ENCODE peak calls at places on chromosomes 7 and 10, in nine cellular contexts. D, Z, L, S, I, F, J, Q and E are unnamed samples.

GRCh38 chr7:2321020-2321419 is 6.8 kb upstream of the SNX8 start:
- DNase-seq in D (no peak), Z (no peak), L (no peak), S (no peak), I (no peak), F (no peak), J (no peak), Q (no peak), E (no peak)

GRCh38 chr7:31875424-31875823 is 188.4 kb downstream of the PPP1R17 start:
- DNase-seq in D (no peak), Z (no peak), L (peak), S (no peak), I (no peak), F (no peak), J (no peak), Q (no peak), E (no peak)

GRCh38 chr7:18566829-18567228 is 71.3 kb downstream of the HDAC9 start:
- DNase-seq in D (no peak), Z (no peak), L (no peak), S (no peak), I (no peak), F (no peak), J (no peak), Q (no peak), E (no peak)

GRCh38 chr10:67520924-67521520 is 175.0 kb downstream of the CTNNA3 start:
- DNase-seq in D (peak), Z (peak), L (peak), S (no peak), I (peak), F (no peak), J (no peak), Q (peak), E (no peak)

GRCh38 chr10:95133997-95134396 is 60.0 kb upstream of the ACSM6 start:
- DNase-seq in D (no peak), Z (no peak), L (no peak), S (no peak), I (no peak), F (no peak), J (no peak), Q (no peak), E (no peak)

GRCh38 chr7:155951554-155952158 is 139.4 kb upstream of the SHH start:
- DNase-seq in D (no peak), Z (no peak), L (peak), S (no peak), I (peak), F (no peak), J (no peak), Q (no peak), E (no peak)

GRCh38 chr10:93993782-93994668 is at the start of gene PLCE1:
- DNase-seq in D (peak), Z (no peak), L (no peak), S (no peak), I (peak), F (no peak), J (no peak), Q (no peak), E (no peak)

GRCh38 chr7:103944230-103944900 is 45.1 kb downstream of the RELN start:
- DNase-seq in D (no peak), Z (no peak), L (no peak), S (no peak), I (no peak), F (no peak), J (no peak), Q (no peak), E (no peak)

GRCh38 chr10:93079663-93080349 is 6.1 kb downstream of the CYP26A1 start:
- DNase-seq in D (no peak), Z (no peak), L (no peak), S (no peak), I (no peak), F (no peak), J (no peak), Q (no peak), E (no peak)

GRCh38 chr7:86978804-86979506 is 80.5 kb downstream of the ELAPOR2 start:
- DNase-seq in D (no peak), Z (peak), L (no peak), S (no peak), I (no peak), F (no peak), J (no peak), Q (no peak), E (peak)

GRCh38 chr7:255721-256361 is 34.1 kb upstream of the FOXL3 start:
- DNase-seq in D (no peak), Z (no peak), L (no peak), S (peak), I (no peak), F (no peak), J (no peak), Q (no peak), E (no peak)

GRCh38 chr7:54859066-54859465 is 100.1 kb upstream of the SEC61G start:
- DNase-seq in D (no peak), Z (no peak), L (no peak), S (no peak), I (no peak), F (no peak), J (no peak), Q (no peak), E (no peak)

GRCh38 chr10:31776159-31776558 is 152.5 kb downstream of the ARHGAP12 start:
- DNase-seq in D (no peak), Z (no peak), L (no peak), S (no peak), I (no peak), F (no peak), J (no peak), Q (no peak), E (no peak)

GRCh38 chr7:76269895-76270294 is 32.6 kb upstream of the HSPB1 start:
- DNase-seq in D (no peak), Z (no peak), L (no peak), S (no peak), I (no peak), F (no peak), J (no peak), Q (no peak), E (no peak)

GRCh38 chr10:33229252-33229943 is 105.1 kb downstream of the NRP1 start:
- DNase-seq in D (no peak), Z (no peak), L (peak), S (no peak), I (no peak), F (no peak), J (no peak), Q (no peak), E (no peak)

GRCh38 chr10:98028168-98028770 is 2.2 kb downstream of the CRTAC1 start:
- DNase-seq in D (peak), Z (peak), L (peak), S (peak), I (peak), F (peak), J (peak), Q (peak), E (peak)

GRCh38 chr7:34058791-34059550 is 153.6 kb downstream of the BMPER start:
- DNase-seq in D (peak), Z (no peak), L (no peak), S (no peak), I (no peak), F (no peak), J (no peak), Q (no peak), E (no peak)

GRCh38 chr7:155299539-155300202 is 2.0 kb downstream of the INSIG1 start:
- DNase-seq in D (no peak), Z (peak), L (no peak), S (peak), I (no peak), F (no peak), J (no peak), Q (no peak), E (no peak)

GRCh38 chr7:45157286-45157652 is 322 bp upstream of the RAMP3 start:
- DNase-seq in D (no peak), Z (no peak), L (no peak), S (no peak), I (no peak), F (no peak), J (no peak), Q (no peak), E (no peak)

GRCh38 chr7:117036836-117037235 is 83.5 kb downstream of the ST7 start:
- DNase-seq in D (no peak), Z (no peak), L (no peak), S (no peak), I (no peak), F (no peak), J (no peak), Q (no peak), E (no peak)

GRCh38 chr10:17200885-17201164 is 647 bp downstream of the TRDMT1 start:
- DNase-seq in D (no peak), Z (peak), L (peak), S (peak), I (peak), F (peak), J (no peak), Q (no peak), E (no peak)

GRCh38 chr7:17832820-17833219 is 107.5 kb downstream of the SNX13 start:
- DNase-seq in D (no peak), Z (no peak), L (no peak), S (no peak), I (no peak), F (no peak), J (no peak), Q (no peak), E (no peak)

GRCh38 chr7:122975341-122975740 is 20.2 kb downstream of the TAS2R16 start:
- DNase-seq in D (no peak), Z (no peak), L (peak), S (no peak), I (no peak), F (no peak), J (no peak), Q (no peak), E (no peak)

GRCh38 chr10:101007099-101007711 is 7.6 kb downstream of the LZTS2 start:
- DNase-seq in D (peak), Z (no peak), L (no peak), S (no peak), I (no peak), F (no peak), J (no peak), Q (no peak), E (no peak)

GRCh38 chr10:99530108-99531025 is 2.4 kb upstream of the NKX2-3 start:
- DNase-seq in D (no peak), Z (no peak), L (no peak), S (no peak), I (no peak), F (no peak), J (no peak), Q (no peak), E (no peak)